ENCODE peak calls at places on chromosomes 6 and 20, in seven cellular contexts. One of them, this sample, is unnamed.
A peak's percentile ranks its signal among the peaks of the same experiment; 100 is the strongest.

GRCh38 chr6:150987371-150987828 is 121.9 kb downstream of the MTHFD1L start:
- DNase-seq in NCI-H1092: no peak
- DNase-seq in renal cortical epithelial cell: no peak
- DNase-seq in mucosa of gallbladder: no peak
- DNase-seq in T-helper 1 cell: no peak
- DNase-seq in NCI-H226: no peak
- DNase-seq in T1000: no peak
- DNase-seq in this sample: no peak

GRCh38 chr20:10618611-10619245 is 55.1 kb downstream of the JAG1 start:
- DNase-seq in renal cortical epithelial cell: no peak
- DNase-seq in NCI-H1092: no peak
- DNase-seq in NCI-H226: no peak
- DNase-seq in T-helper 1 cell: no peak
- DNase-seq in mucosa of gallbladder: no peak
- DNase-seq in T1000: no peak
- DNase-seq in this sample: no peak

GRCh38 chr20:44428174-44429016 is 47.3 kb upstream of the TTPAL start:
- DNase-seq in NCI-H226: no peak
- DNase-seq in mucosa of gallbladder: no peak
- DNase-seq in NCI-H1092: no peak
- DNase-seq in renal cortical epithelial cell: no peak
- DNase-seq in T-helper 1 cell: no peak
- DNase-seq in T1000: no peak
- DNase-seq in this sample: no peak

GRCh38 chr6:132730560-132730959 is 16.7 kb upstream of the VNN1 start:
- DNase-seq in T1000: no peak
- DNase-seq in renal cortical epithelial cell: peak; percentile 94
- DNase-seq in T-helper 1 cell: no peak
- DNase-seq in NCI-H226: peak; percentile 60
- DNase-seq in NCI-H1092: no peak
- DNase-seq in mucosa of gallbladder: no peak
- DNase-seq in this sample: peak; percentile 47

GRCh38 chr20:47809561-47809960 is 24.3 kb upstream of the SULF2 start:
- DNase-seq in T-helper 1 cell: no peak
- DNase-seq in NCI-H1092: no peak
- DNase-seq in renal cortical epithelial cell: peak; percentile 72
- DNase-seq in T1000: no peak
- DNase-seq in NCI-H226: peak; percentile 24
- DNase-seq in mucosa of gallbladder: peak; percentile 26
- DNase-seq in this sample: no peak

GRCh38 chr20:62953167-62953838 is 794 bp downstream of the SLC17A9 start:
- DNase-seq in T1000: no peak
- DNase-seq in NCI-H1092: no peak
- DNase-seq in mucosa of gallbladder: no peak
- DNase-seq in renal cortical epithelial cell: no peak
- DNase-seq in NCI-H226: no peak
- DNase-seq in T-helper 1 cell: no peak
- DNase-seq in this sample: no peak

GRCh38 chr6:70310063-70310694 is 7.3 kb upstream of the COL9A1 start:
- DNase-seq in T-helper 1 cell: no peak
- DNase-seq in renal cortical epithelial cell: peak; percentile 74
- DNase-seq in NCI-H1092: peak; percentile 1
- DNase-seq in mucosa of gallbladder: no peak
- DNase-seq in T1000: no peak
- DNase-seq in NCI-H226: peak; percentile 5
- DNase-seq in this sample: peak; percentile 19

GRCh38 chr6:14502551-14502950 is 385.0 kb downstream of the CD83 start:
- DNase-seq in renal cortical epithelial cell: peak; percentile 58
- DNase-seq in NCI-H1092: no peak
- DNase-seq in T-helper 1 cell: no peak
- DNase-seq in NCI-H226: peak; percentile 48
- DNase-seq in T1000: no peak
- DNase-seq in mucosa of gallbladder: no peak
- DNase-seq in this sample: no peak

GRCh38 chr6:152750694-152751093 is at the start of gene VIP:
- DNase-seq in renal cortical epithelial cell: peak; percentile 40
- DNase-seq in NCI-H1092: no peak
- DNase-seq in T1000: no peak
- DNase-seq in mucosa of gallbladder: no peak
- DNase-seq in NCI-H226: peak; percentile 48
- DNase-seq in T-helper 1 cell: no peak
- DNase-seq in this sample: no peak